ENCODE peak calls at places on chromosomes 2 and 18, in nine cellular contexts. L, K, P, U, H, G, E, R and D are unnamed samples.

GRCh38 chr2:54572262-54572635 is 116.1 kb downstream of the SPTBN1 start:
- DNase-seq in G (peak), P (peak), R (no peak), K (no peak), E (no peak), H (no peak), U (peak), L (peak), D (peak)

GRCh38 chr2:139514946-139515345 is 734.8 kb upstream of the NXPH2 start:
- DNase-seq in R (no peak), G (no peak), H (no peak), L (no peak), K (no peak), U (no peak), P (no peak), E (no peak), D (no peak)

GRCh38 chr2:127577208-127577475 is 41.7 kb downstream of the MYO7B start:
- DNase-seq in K (no peak), R (no peak), U (no peak), P (no peak), G (no peak), E (no peak), H (peak), L (no peak), D (no peak)

GRCh38 chr2:18637196-18637595 is 47.8 kb upstream of the NT5C1B start:
- DNase-seq in H (no peak), G (no peak), L (no peak), K (no peak), R (no peak), U (no peak), E (no peak), P (no peak), D (no peak)

GRCh38 chr2:70118798-70119454 is 31.6 kb downstream of the PCBP1 start:
- DNase-seq in U (no peak), K (peak), P (no peak), L (no peak), G (no peak), H (no peak), R (no peak), E (no peak), D (no peak)

GRCh38 chr18:11167778-11168177 is 18.4 kb upstream of the PIEZO2 start:
- DNase-seq in H (no peak), U (no peak), E (no peak), R (no peak), K (no peak), P (no peak), L (peak), G (no peak), D (peak)

GRCh38 chr2:150046211-150046610 is 441.3 kb downstream of the RND3 start:
- DNase-seq in K (no peak), P (peak), H (no peak), R (no peak), G (no peak), U (no peak), L (no peak), E (no peak), D (no peak)

GRCh38 chr2:29317077-29317517 is 201.9 kb downstream of the CLIP4 start:
- DNase-seq in U (no peak), H (no peak), G (no peak), R (no peak), E (peak), P (peak), K (no peak), L (peak), D (peak)

GRCh38 chr2:157898591-157898996 is 22.5 kb upstream of the ACVR1 start:
- DNase-seq in U (peak), P (peak), E (no peak), K (no peak), R (no peak), L (peak), G (peak), H (no peak), D (peak)

GRCh38 chr2:101912545-101912944 is 79.2 kb upstream of the IL1R2 start:
- DNase-seq in G (no peak), H (no peak), L (no peak), P (no peak), K (peak), E (peak), R (no peak), U (no peak), D (no peak)

GRCh38 chr2:141316606-141317005 is 814.2 kb downstream of the LRP1B start:
- DNase-seq in L (no peak), H (no peak), P (no peak), R (no peak), E (no peak), G (no peak), U (no peak), K (no peak), D (no peak)

DNA sequence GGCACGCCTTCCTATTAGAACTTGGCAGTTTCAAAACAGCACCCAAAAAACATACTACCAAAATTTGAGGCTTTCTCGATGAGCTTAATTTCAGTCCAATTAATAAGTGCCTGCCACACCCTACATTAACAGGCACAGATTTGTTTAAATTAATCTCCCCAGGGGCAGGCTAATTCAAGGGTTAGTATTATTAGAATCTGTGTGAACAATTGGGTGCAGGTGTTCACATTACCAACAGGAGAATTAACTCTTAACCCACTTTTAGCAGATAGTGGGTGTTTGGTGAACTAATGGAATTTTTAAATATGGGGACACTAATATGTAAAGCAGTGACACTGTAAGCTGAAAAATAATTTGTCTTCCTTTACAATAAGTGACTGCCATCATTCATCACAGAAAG is 4.1 kb downstream of the MBD2 start:
- DNase-seq in P (no peak), G (no peak), H (no peak), E (no peak), L (no peak), K (peak), U (no peak), R (no peak), D (no peak)
- H3K4me3 ChIP-seq in P (no peak), G (no peak), H (no peak), E (no peak), L (no peak), K (peak), U (no peak), R (no peak), D (no peak)

GRCh38 chr2:85434677-85435076 is 16.2 kb downstream of the SH2D6 start:
- DNase-seq in U (no peak), L (no peak), R (no peak), K (no peak), P (no peak), G (no peak), E (no peak), H (peak), D (no peak)

GRCh38 chr2:85431787-85432186 is 13.3 kb downstream of the SH2D6 start:
- DNase-seq in G (no peak), R (no peak), H (peak), U (no peak), L (no peak), K (no peak), E (no peak), P (no peak), D (no peak)

GRCh38 chr2:85435220-85435958 is 16.9 kb downstream of the SH2D6 start:
- DNase-seq in G (no peak), K (no peak), E (no peak), H (no peak), R (no peak), U (no peak), L (no peak), P (no peak), D (no peak)

GRCh38 chr2:85430780-85431601 is 12.5 kb downstream of the SH2D6 start:
- DNase-seq in K (no peak), G (no peak), E (no peak), L (no peak), H (no peak), U (no peak), R (no peak), P (no peak), D (no peak)

DNA sequence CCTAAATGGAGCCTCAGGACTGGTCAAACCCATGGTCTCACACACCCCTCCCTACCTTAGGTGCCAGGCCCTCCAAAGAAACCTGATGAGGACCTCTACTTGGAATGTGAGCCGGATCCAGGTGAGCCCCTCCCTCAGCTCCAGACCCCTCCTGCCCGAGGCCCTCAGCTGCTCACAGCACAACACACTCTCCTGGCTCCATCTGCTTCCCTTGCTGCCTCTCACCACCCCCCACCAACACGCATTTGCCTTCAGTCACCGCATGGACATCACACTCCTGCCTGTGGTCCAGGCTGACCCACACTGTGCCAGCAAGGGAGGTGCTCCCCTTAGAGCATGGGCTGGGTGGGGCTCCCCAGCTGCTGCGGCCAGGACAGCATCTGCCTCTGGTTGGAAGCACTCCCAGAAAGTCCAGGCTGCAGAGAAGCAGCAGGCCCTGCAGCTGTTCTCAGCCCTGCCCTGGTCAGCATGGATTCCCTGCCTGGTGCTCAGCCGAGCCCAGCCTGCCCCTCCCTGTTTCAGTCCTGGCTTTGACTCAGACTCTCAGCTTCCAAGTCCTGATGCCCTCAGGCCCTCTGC is 15.1 kb downstream of the SH2D6 start:
- DNase-seq in L (peak), E (no peak), U (peak), R (peak), G (no peak), H (peak), P (peak), K (no peak), D (peak)
- TF ChIP-seq CTCF in L (no peak), E (no peak), U (no peak), R (no peak), G (no peak), H (no peak), P (no peak), K (no peak), D (no peak)

DNA sequence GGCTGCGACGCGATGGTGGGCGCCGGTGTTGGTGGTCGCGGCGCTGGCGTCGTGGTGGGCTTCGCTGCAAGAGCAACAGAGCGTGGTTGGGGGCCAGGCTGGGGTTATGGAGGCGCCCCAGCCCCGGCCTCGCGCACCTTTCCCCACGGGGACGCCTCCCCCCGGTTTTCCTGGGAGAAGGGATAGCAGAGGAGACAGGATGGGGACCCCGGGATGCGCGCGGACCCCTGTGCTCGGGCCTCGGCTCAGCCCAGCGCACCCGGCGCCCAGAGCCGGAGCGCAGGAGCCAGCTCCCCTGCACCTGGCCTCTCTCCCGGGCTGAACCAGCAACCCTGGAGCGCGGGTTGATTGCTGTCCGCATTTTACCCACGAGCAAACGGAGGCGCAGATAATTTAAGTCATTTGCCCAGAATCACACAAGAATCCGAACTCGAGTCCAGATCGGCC is 1.0 kb downstream of the CD8A start:
- DNase-seq in L (no peak), G (no peak), H (no peak), K (no peak), P (no peak), R (no peak), E (no peak), U (no peak), D (no peak)
- H3K4me3 ChIP-seq in L (no peak), G (peak), H (peak), K (no peak), P (no peak), R (peak), E (no peak), U (peak), D (no peak)

GRCh38 chr2:232873909-232874641 is 4.0 kb downstream of the SNORC start:
- DNase-seq in U (peak), G (no peak), K (no peak), E (no peak), H (no peak), L (no peak), R (no peak), P (no peak), D (no peak)

GRCh38 chr2:232876978-232877441 is 6.9 kb downstream of the SNORC start:
- DNase-seq in G (no peak), R (peak), E (no peak), P (peak), L (no peak), U (no peak), K (no peak), H (peak), D (no peak)

GRCh38 chr2:232876071-232876977 is 6.3 kb downstream of the SNORC start:
- DNase-seq in E (peak), H (peak), G (no peak), L (no peak), R (peak), P (peak), K (peak), U (peak), D (no peak)

GRCh38 chr2:232874677-232875223 is 4.7 kb downstream of the SNORC start:
- DNase-seq in E (no peak), U (no peak), P (no peak), K (no peak), H (no peak), L (no peak), G (no peak), R (no peak), D (no peak)

DNA sequence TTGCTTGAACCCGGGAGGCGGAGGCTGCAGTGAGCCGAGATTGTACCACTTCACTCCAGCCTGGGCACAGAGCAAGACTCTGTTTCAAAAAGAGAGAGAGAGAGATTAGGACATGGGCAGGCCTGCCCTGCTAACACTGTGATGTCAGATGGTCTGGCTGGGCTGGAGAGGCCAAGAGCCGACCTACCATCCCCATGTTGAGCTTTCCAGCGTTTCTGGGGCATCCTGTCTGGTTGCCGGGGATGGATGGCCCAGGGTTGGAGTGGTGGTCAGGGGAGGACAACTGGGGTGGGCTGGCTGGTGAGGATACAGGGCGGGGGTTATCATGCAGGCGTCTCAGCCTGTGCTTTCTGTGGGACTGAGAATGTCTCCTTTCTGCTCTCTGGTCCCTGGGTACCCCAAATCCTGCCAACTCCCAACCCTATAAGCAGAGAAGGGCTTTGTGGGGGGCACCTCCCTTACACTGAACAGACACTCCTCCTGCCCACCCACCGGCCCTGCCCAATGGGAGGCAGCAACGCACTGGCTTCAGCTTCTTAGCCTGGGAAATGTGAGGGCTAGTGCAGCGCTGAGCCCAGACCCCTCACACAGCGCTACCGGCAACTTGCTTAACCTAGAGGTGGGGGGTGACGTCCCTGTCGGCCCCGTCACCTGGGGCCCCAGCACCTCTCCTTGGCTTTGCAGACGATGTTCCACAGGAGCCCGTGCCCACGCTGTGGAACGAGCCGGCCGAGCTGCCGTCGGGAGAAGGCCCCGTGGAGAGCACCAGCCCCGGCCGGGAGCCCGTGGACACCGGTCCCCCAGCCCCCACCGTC is 5.4 kb downstream of the SNORC start:
- DNase-seq in K (no peak), H (peak), L (no peak), G (no peak), U (peak), R (no peak), P (peak), E (no peak), D (no peak)
- TF ChIP-seq CTCF in K (peak), H (no peak), L (no peak), G (no peak), U (no peak), R (no peak), P (peak), E (no peak), D (peak)

GRCh38 chr2:159614534-159615186 is 1.7 kb downstream of the BAZ2B start:
- DNase-seq in H (no peak), K (no peak), R (no peak), E (no peak), U (no peak), G (no peak), L (peak), P (peak), D (no peak)

GRCh38 chr2:159615187-159615935 is 987 bp downstream of the BAZ2B start:
- DNase-seq in K (peak), H (peak), U (peak), R (peak), G (peak), E (peak), L (peak), P (peak), D (peak)

GRCh38 chr2:159615936-159616733 is at the start of gene BAZ2B:
- DNase-seq in H (no peak), U (peak), P (peak), E (peak), L (peak), K (no peak), R (peak), G (no peak), D (peak)

GRCh38 chr2:159612255-159612901 is 4.0 kb downstream of the BAZ2B start:
- DNase-seq in K (no peak), G (no peak), L (peak), E (no peak), U (peak), H (no peak), R (no peak), P (no peak), D (no peak)

GRCh38 chr2:159613515-159614336 is 2.6 kb downstream of the BAZ2B start:
- DNase-seq in H (no peak), K (no peak), E (no peak), P (peak), G (no peak), L (peak), U (peak), R (no peak), D (no peak)
- H3K4me3 ChIP-seq in H (peak), K (no peak), E (peak), P (peak), G (no peak), L (peak), U (peak), R (peak), D (peak)

DNA sequence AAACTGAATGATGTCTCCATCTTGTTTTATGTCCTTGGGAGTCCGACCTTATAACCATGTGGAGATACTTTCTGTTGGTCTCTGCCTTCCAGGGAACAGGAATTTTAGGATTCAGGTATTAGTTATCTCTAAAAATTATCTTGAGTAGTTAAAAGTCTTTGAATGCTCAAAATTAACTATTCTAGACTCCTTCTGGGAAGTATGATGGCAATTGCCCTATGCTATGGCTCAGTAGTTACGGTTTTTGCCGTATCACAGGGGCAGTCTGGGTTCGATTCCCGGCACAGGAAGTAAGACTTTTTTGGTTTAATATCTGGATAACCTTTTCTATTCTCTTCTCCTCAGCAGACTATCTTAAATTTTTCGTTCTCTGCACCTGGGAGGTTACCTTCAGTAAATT is 708.7 kb upstream of the LRATD1 start:
- DNase-seq in L (no peak), E (no peak), R (no peak), P (no peak), H (no peak), G (no peak), U (no peak), K (no peak), D (no peak)
- TF ChIP-seq CTCF in L (no peak), E (no peak), R (no peak), P (no peak), H (no peak), G (no peak), U (no peak), K (no peak), D (no peak)

GRCh38 chr2:86631846-86632485 is 8.3 kb upstream of the RNF103 start:
- DNase-seq in H (peak), R (no peak), K (no peak), E (no peak), U (peak), L (no peak), P (peak), G (no peak), D (no peak)
- H3K4me3 ChIP-seq in H (no peak), R (peak), K (no peak), E (no peak), U (no peak), L (no peak), P (peak), G (no peak), D (no peak)

DNA sequence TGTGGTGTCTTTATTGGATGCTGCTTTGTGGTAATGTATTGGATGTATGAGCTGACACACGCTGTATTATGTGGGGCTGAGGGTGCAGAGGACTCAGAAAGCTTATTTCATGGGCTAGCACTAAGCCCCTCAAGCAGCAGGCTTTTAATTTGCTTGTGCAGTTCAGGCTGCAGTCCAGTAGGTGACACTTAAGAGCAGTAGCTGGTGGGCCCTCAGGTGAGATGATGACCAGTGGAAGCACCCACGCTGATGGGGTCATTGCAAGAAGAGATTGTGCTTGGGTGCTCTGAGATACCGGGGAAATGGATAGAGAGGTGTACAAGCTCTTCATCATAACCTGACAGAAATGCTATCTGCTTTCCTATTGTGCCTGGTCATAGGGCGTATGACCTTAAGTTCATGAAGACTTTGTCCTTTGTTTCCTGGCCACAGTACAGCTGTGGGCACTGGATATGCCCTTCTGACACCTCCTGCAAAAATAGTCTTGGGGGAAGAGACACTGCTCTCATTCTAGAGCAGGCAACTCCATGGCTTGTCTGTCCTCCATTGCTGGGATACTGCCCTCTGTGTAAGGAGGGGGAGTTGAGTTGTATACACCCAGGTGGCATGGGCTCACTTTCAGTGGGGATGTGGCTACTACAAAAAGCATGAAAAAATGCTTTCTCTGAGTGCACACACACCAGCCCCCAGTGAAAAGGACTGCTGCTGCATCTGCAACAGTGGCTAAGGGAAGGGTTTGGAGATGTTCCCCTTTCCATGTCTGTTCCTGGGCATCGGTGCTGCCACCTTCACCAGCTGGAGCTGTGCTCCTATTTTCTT is 205.7 kb upstream of the ZSWIM2 start:
- DNase-seq in H (no peak), G (no peak), U (no peak), L (no peak), K (no peak), P (peak), E (no peak), R (no peak), D (no peak)
- TF ChIP-seq CTCF in H (no peak), G (no peak), U (no peak), L (peak), K (no peak), P (peak), E (no peak), R (no peak), D (no peak)